ENCODE peak calls at places on chromosomes 12 and 14, in nine cellular contexts. L is suprapubic skin, K is fibroblast of villous mesenchyme, I is spleen, S is heart left ventricle, T is tibial artery, Y is fibroblast of mammary gland, M is fibroblast of pulmonary artery, B is Peyer's patch. W is an unnamed sample.

GRCh38 chr14:71133296-71133695 is 226.0 kb downstream of the PCNX1 start:
- DNase-seq in K (no peak), T (no peak), S (no peak), M (no peak), L (no peak), I (no peak), Y (no peak), B (no peak), W (no peak)

GRCh38 chr12:6615802-6616201 is 8.6 kb upstream of the CHD4 start:
- DNase-seq in M (no peak), S (no peak), I (no peak), T (no peak), Y (no peak), L (no peak), K (no peak), B (no peak), W (no peak)

GRCh38 chr12:82176761-82177490 is 181.3 kb downstream of the CCDC59 start:
- DNase-seq in I (no peak), L (no peak), B (no peak), S (no peak), T (no peak), K (no peak), M (no peak), Y (no peak), W (no peak)

GRCh38 chr12:105414088-105414487 is 83.6 kb downstream of the C12orf75 start:
- DNase-seq in K (no peak), I (no peak), S (no peak), B (no peak), T (no peak), L (no peak), M (no peak), Y (no peak), W (no peak)

GRCh38 chr14:26775765-26776577 is 178.1 kb upstream of the NOVA1 start:
- DNase-seq in S (no peak), L (no peak), T (no peak), B (no peak), M (peak; percentile 90), K (peak; percentile 64), I (no peak), Y (peak; percentile 83), W (no peak)

GRCh38 chr14:20436363-20436755 is 393 bp upstream of the KLHL33 start:
- DNase-seq in I (no peak), S (no peak), M (peak; percentile 53), K (no peak), T (peak; percentile 33), L (no peak), Y (peak; percentile 76), B (no peak), W (no peak)

GRCh38 chr12:49129332-49130150 is 1.7 kb downstream of the TUBA1B start:
- DNase-seq in B (no peak), T (no peak), K (no peak), I (no peak), Y (no peak), M (no peak), L (no peak), S (peak; percentile 62), W (no peak)

GRCh38 chr14:66396165-66396564 is 90.0 kb upstream of the CCDC196 start:
- DNase-seq in I (no peak), K (no peak), T (no peak), Y (no peak), B (no peak), M (no peak), L (no peak), S (no peak), W (no peak)

GRCh38 chr12:54388214-54389138 is 3.9 kb upstream of the ZNF385A start:
- DNase-seq in T (no peak), I (peak; percentile 44), L (no peak), M (no peak), Y (no peak), B (no peak), K (no peak), S (no peak), W (no peak)

GRCh38 chr12:103499571-103499970 is 3.8 kb upstream of the C12orf42 start:
- DNase-seq in I (no peak), K (no peak), L (no peak), M (no peak), B (no peak), Y (no peak), S (no peak), T (no peak), W (no peak)

GRCh38 chr14:88802596-88802995 is 9.8 kb upstream of the EML5 start:
- DNase-seq in I (no peak), T (no peak), S (no peak), K (no peak), Y (no peak), L (no peak), B (no peak), M (no peak), W (no peak)

GRCh38 chr14:104222396-104223036 is 84.1 kb downstream of the KIF26A start:
- DNase-seq in Y (no peak), S (no peak), T (no peak), I (peak; percentile 47), K (no peak), M (no peak), B (no peak), L (peak; percentile 39), W (no peak)

DNA sequence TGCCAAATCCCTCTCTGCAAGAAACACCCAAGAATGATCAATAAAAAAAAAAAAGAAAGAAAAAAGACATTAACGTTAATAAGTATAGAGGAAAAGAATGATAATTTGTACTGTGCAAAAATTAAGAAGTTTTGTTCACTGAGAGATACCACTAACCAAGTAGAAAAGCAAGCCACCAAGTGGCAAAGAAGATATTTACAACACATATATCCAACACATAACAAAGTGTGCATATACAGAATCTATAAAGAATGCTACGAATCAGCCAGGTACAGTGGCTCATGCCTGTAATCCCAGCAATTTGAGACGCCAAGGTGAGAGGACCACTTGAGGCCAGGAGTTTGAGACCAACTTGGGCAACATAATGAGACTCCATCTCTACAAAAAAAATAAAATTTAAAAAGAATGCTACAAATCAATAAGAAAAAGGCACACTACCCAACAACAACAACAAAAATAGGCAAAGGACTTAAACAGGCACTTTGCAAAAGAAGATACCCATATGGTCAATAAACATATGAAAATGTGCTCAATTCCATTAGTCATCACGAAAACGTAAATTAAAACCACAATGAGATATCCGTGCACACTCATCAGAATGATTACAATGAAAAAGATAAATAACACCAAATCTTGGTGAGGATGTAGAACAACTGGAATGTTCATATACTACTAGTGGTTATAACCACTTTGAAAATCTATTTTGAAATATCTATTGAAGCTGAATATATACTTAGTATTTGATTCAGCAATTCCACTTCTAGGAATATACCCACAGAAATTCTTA is 19.8 kb downstream of the GALNT4 start:
- DNase-seq in S (no peak), Y (peak; percentile 60), T (no peak), M (peak; percentile 50), B (no peak), L (no peak), I (no peak), K (peak; percentile 57), W (no peak)
- TF ChIP-seq CTCF in S (no peak), Y (no peak), T (no peak), M (peak; percentile 13), B (no peak), L (no peak), I (no peak), K (no peak), W (no peak)

DNA sequence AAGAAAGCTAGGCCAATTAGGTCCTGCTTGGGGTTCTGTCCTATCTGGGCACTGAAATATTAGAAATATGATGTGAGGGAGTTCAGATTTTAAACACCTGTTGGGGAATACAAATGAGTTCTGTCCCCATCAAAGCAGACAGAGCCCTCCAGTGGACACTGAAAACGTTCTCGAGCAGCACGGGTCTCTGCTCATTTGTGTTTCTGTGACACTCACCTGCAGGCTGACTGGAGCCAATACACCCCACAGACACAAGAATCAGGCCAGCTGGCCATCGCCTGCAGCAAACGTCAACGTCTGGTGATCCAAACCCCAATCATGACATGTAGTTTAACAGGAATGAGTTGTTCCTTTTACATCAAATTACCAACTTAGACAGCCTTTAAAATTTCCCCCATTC is 493.4 kb upstream of the TMEM132C start:
- DNase-seq in S (no peak), B (no peak), M (no peak), T (no peak), Y (no peak), L (no peak), I (no peak), K (no peak), W (no peak)
- TF ChIP-seq CTCF in S (no peak), B (no peak), M (no peak), T (no peak), Y (no peak), L (no peak), I (no peak), K (no peak), W (no peak)

DNA sequence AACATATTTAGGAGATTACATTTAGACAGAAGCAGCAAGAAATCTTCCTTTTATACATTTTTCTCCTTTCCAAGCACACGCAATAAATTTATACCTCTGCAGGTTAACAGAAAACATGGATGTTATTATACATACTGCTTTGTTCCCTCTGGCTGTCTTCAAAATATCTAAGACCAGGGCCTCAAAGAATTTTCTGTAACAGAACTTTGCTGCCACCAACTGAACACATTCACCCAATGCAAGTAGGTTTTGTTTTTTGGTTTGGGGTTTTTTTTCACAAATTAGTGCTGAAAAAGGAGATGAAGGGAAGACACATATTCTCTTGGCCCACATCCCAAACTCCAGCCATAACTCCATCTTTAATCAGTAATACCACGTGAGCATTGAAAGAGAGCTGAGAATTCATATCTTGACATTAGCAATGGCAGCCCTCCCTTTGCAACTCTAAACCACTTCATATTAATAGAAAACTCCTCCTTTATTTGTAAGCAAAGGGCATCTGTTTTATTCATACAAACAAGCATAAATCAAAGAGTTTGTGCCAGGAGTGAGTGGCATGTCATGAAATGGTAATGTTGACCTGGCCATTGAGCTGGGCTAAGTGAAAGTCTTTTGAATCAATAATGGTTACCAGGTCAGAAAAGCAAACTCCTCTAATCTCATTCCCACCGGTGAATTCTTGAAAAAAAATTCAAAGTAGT is 150.8 kb upstream of the FSCB start:
- DNase-seq in Y (no peak), L (no peak), I (no peak), B (no peak), S (no peak), T (no peak), K (peak; percentile 14), M (peak; percentile 74), W (no peak)
- TF ChIP-seq CTCF in Y (no peak), L (peak; percentile 7), I (no peak), B (no peak), S (peak; percentile 46), T (no peak), K (peak; percentile 42), M (peak; percentile 65), W (no peak)

GRCh38 chr12:29086325-29087271 is 62.5 kb upstream of the FAR2 start:
- DNase-seq in K (no peak), T (no peak), Y (no peak), B (no peak), M (no peak), S (no peak), I (no peak), L (no peak), W (no peak)

DNA sequence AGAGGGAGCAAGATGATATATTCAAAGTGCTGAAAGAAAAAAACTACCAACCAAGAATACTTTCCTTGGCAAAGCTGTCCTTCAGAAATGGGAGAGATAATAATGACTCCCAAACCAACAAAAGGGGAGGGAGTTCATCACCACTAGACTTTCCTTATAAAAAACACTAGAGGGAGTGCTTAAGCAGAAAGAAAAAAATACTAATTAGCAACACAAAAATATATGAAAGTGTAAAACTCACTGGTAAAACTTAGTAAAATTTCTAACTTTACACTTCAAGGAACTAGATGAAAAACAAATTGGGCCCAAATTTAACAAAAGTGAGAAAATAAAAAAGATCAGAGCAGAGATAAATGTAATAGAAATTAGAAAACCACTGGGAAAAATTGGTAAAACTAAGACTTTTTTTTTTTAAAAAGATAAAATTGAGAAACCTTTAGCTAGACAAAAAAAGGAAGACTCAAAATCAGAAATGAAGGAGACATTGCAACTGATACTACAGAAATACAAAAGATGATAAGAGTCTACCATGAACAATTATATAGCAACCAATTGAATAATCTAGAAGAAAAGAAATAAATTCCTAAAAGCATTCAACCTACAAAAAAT is 60.4 kb upstream of the FAR2 start:
- DNase-seq in L (no peak), B (no peak), T (no peak), I (no peak), S (no peak), K (peak; percentile 26), Y (peak; percentile 58), M (peak; percentile 45), W (no peak)
- TF ChIP-seq CTCF in L (no peak), B (no peak), T (no peak), I (peak; percentile 20), S (peak; percentile 42), K (peak; percentile 50), Y (peak; percentile 52), M (peak; percentile 53), W (peak; percentile 72)